ENCODE peak calls at places on chromosome 1, in five cellular contexts. E, V, Q, R and D are unnamed samples.

GRCh38 chr1:226443439-226443838 is 35.5 kb upstream of the PARP1 start:
- DNase-seq in V (no peak), R (no peak), E (no peak), Q (no peak), D (peak; percentile 91)

GRCh38 chr1:31954607-31955283 is 16.6 kb upstream of the PTP4A2 start:
- DNase-seq in R (no peak), Q (peak; percentile 68), E (no peak), V (peak; percentile 56), D (peak; percentile 66)

GRCh38 chr1:79204774-79205173 is 198.2 kb upstream of the ADGRL4 start:
- DNase-seq in V (no peak), R (no peak), Q (no peak), E (no peak), D (no peak)

GRCh38 chr1:87972818-87973217 is 644.1 kb downstream of the LMO4 start:
- DNase-seq in R (no peak), E (no peak), V (no peak), Q (no peak), D (no peak)

GRCh38 chr1:65255088-65256050 is 54.0 kb upstream of the DNAJC6 start:
- DNase-seq in Q (peak; percentile 54), E (no peak), R (peak; percentile 62), V (no peak), D (no peak)

GRCh38 chr1:52660807-52661206 is 27.8 kb downstream of the SHISAL2A start:
- DNase-seq in V (no peak), Q (no peak), E (no peak), R (no peak), D (no peak)

GRCh38 chr1:151238467-151238739 is 16.1 kb upstream of the PSMD4 start:
- DNase-seq in Q (no peak), R (peak; percentile 13), E (no peak), V (no peak), D (no peak)

GRCh38 chr1:44775930-44776748 is 799 bp downstream of the RPS8 start:
- DNase-seq in V (no peak), R (no peak), Q (no peak), E (no peak), D (no peak)

GRCh38 chr1:41153750-41154274 is 88.3 kb downstream of the SCMH1 start:
- DNase-seq in Q (no peak), E (no peak), V (no peak), R (no peak), D (no peak)

GRCh38 chr1:77014396-77014795 is 147.1 kb downstream of the ST6GALNAC5 start:
- DNase-seq in R (no peak), Q (no peak), E (no peak), V (no peak), D (no peak)

GRCh38 chr1:12409676-12410075 is 179.8 kb downstream of the VPS13D start:
- DNase-seq in Q (peak; percentile 42), V (no peak), E (no peak), R (no peak), D (no peak)

GRCh38 chr1:80656011-80656627 is 1144.6 kb upstream of the ADGRL2 start:
- DNase-seq in R (peak; percentile 22), V (peak; percentile 41), Q (no peak), E (no peak), D (peak; percentile 13)

GRCh38 chr1:211483896-211484612 is 7.9 kb downstream of the RD3 start:
- DNase-seq in R (no peak), E (no peak), Q (no peak), V (no peak), D (no peak)

GRCh38 chr1:228867951-228868730 is 132.9 kb downstream of the RHOU start:
- DNase-seq in R (no peak), Q (no peak), V (no peak), E (no peak), D (no peak)

GRCh38 chr1:34213976-34214375 is 37.3 kb downstream of the C1orf94 start:
- DNase-seq in Q (no peak), R (no peak), V (no peak), E (no peak), D (no peak)

GRCh38 chr1:177247777-177248176 is 77.0 kb downstream of the BRINP2 start:
- DNase-seq in V (no peak), R (no peak), Q (no peak), E (no peak), D (no peak)

GRCh38 chr1:233912447-233912846 is 8.0 kb downstream of the SLC35F3 start:
- DNase-seq in V (no peak), R (peak; percentile 6), Q (no peak), E (no peak), D (no peak)

GRCh38 chr1:30172757-30173156 is 550.6 kb downstream of the MATN1 start:
- DNase-seq in V (no peak), Q (no peak), E (no peak), R (no peak), D (no peak)

GRCh38 chr1:35773711-35774110 is 3.9 kb upstream of the CLSPN start:
- DNase-seq in Q (no peak), E (no peak), R (no peak), V (no peak), D (no peak)

GRCh38 chr1:224510880-224511645 is 76.5 kb upstream of the WDR26 start:
- DNase-seq in Q (peak; percentile 45), V (no peak), E (no peak), R (no peak), D (no peak)

GRCh38 chr1:23727362-23727811 is 15.9 kb upstream of the ELOA start:
- DNase-seq in E (no peak), Q (no peak), V (peak; percentile 78), R (no peak), D (no peak)
- TF ChIP-seq MAX in E (peak; percentile 90), Q (peak; percentile 44), V (peak; percentile 81), R (no peak), D (no peak)

GRCh38 chr1:218536311-218536710 is 191.2 kb downstream of the TGFB2 start:
- DNase-seq in R (no peak), V (no peak), Q (no peak), E (no peak), D (no peak)

GRCh38 chr1:218538341-218538740 is 193.2 kb downstream of the TGFB2 start:
- DNase-seq in V (no peak), Q (no peak), R (no peak), E (no peak), D (no peak)

GRCh38 chr1:218531936-218532335 is 186.8 kb downstream of the TGFB2 start:
- DNase-seq in E (no peak), R (no peak), V (no peak), Q (no peak), D (no peak)

GRCh38 chr1:218537131-218537904 is 192.2 kb downstream of the TGFB2 start:
- DNase-seq in E (no peak), Q (no peak), R (no peak), V (no peak), D (no peak)
- TF ChIP-seq ZBTB33 in E (no peak), Q (no peak), R (no peak), V (no peak), D (no peak)

GRCh38 chr1:26789953-26790352 is 2.2 kb downstream of the PIGV start:
- DNase-seq in V (no peak), R (no peak), E (no peak), Q (no peak), D (no peak)

GRCh38 chr1:26789612-26789865 is 1.8 kb downstream of the PIGV start:
- DNase-seq in Q (no peak), V (no peak), R (no peak), E (no peak), D (no peak)

GRCh38 chr1:26788515-26788785 is 700 bp downstream of the PIGV start:
- DNase-seq in Q (no peak), V (no peak), E (no peak), R (no peak), D (no peak)

GRCh38 chr1:26787706-26788514 is at the start of gene PIGV:
- DNase-seq in E (no peak), V (peak; percentile 64), Q (peak; percentile 95), R (peak; percentile 97), D (peak; percentile 55)

GRCh38 chr1:26788836-26789611 is 1.3 kb downstream of the PIGV start:
- DNase-seq in Q (peak; percentile 91), R (peak; percentile 88), E (peak; percentile 59), V (peak; percentile 76), D (peak; percentile 76)
- TF ChIP-seq MAX in Q (no peak), R (peak; percentile 28), E (no peak), V (no peak), D (no peak)

DNA sequence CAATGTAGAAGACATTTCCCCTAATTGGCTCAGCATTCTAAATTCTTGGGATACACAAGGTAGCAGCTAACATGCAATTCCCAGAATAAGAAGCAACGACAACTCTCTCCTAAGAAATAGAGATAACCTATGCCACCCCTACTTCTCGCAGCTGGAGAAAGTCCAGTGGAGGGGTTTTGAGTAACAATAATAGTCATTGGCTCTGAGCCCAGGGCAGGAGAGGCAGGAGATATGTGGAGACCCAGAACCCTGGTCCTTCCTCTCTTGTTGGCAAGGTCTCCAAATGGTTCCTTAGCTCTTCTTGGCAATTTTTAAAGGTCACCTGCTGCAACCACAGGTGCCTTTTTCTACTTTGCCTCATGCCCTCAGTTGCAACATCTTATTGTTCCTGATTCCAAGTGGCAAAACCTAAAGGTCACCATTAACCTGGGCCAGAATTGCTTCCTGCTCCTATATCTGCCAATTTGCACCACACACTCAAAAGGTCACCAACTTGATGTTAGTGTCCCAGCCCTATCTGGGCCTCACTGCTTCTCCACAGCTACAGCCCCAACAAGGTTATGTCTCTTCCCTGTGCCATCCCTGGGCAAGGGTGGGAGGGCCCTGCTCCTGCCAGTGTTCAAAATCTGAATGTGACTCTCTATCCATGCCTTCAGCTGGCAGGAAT is 36.7 kb downstream of the TBX15 start:
- DNase-seq in Q (no peak), R (no peak), V (no peak), E (no peak), D (no peak)
- TF ChIP-seq ZBTB33 in Q (no peak), R (no peak), V (no peak), E (no peak), D (no peak)

DNA sequence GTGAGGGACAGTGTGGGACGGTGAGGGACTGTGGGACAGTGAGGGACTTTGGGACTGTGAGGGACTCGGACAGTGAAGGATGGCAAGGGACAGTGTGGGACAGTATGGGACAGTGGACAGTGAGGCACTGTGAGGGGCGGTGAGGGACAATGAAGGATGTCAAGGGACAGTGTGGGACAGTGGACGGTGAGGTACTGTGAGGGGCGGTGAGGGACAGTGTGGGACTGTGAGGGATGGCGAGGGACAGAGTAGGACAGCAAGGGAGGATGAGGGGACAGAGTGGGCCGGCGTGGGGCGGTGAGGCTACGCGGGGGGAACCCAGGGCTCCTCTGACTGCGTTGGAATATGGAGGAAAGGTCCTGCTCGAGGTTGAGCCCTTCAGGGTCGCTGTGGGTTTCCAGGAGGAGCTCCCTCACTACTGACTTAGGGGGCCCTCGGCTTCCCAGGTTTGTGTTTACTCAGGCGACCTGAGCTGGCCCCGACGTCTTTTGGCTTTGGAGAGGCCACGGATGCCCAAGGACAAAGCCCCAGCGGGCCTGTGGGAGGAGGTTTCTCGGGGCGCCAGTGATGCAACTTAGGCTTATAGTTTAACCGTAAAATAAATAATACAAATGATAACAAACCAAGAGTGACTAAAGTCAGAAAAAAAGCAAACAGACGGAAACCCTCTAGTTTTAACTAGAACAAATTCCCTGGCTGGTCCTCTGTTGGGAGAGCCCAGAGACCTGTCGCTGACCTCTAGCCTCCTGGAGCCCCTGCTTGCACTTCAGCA is 1.1 kb upstream of the ERRFI1 start:
- DNase-seq in E (no peak), V (peak; percentile 95), R (no peak), Q (no peak), D (no peak)
- TF ChIP-seq MAX in E (no peak), V (no peak), R (no peak), Q (no peak), D (no peak)